ENCODE peak calls at places on chromosomes 1 and 21, in eight cellular contexts. T is NCI-H2227 treated with DMSO at 0.1 percent for 48 hours; L is left ventricle myocardium superior; A is GM04504; M is ELR; K is NCI-H2081; F is activated T-helper 9 cell treated with anti-CD3 and anti-CD28 coated beads, Interleukin-2, amount 50 U/mL, for 16 hours; Z is Caki2. D is an unnamed sample.
A peak's percentile ranks its signal among the peaks of the same experiment; 100 is the strongest.

GRCh38 chr21:38181101-38181500 is 75.7 kb upstream of the KCNJ15 start:
- DNase-seq in M (peak; percentile 18), Z (no peak), T (no peak), L (no peak), A (peak; percentile 56), K (no peak), F (no peak), D (no peak)

GRCh38 chr1:211928222-211928856 is 97.8 kb upstream of the LPGAT1 start:
- DNase-seq in T (no peak), M (no peak), A (no peak), Z (no peak), L (no peak), K (peak; percentile 87), F (no peak), D (no peak)

GRCh38 chr1:88802950-88803349 is 88.4 kb downstream of the GTF2B start:
- DNase-seq in T (no peak), A (peak; percentile 28), F (no peak), K (no peak), M (peak; percentile 74), Z (peak; percentile 22), L (no peak), D (no peak)

GRCh38 chr1:51280321-51281096 is 44.4 kb downstream of the RNF11 start:
- DNase-seq in L (no peak), M (no peak), F (no peak), Z (no peak), T (no peak), K (no peak), A (no peak), D (no peak)

GRCh38 chr1:220013497-220013896 is 32.8 kb downstream of the EPRS1 start:
- DNase-seq in K (no peak), L (no peak), Z (no peak), F (no peak), M (no peak), T (no peak), A (peak; percentile 11), D (no peak)

GRCh38 chr1:115807723-115808122 is 33.2 kb downstream of the NHLH2 start:
- DNase-seq in M (peak; percentile 82), T (peak; percentile 66), F (no peak), A (peak; percentile 37), K (peak; percentile 42), Z (peak; percentile 28), L (no peak), D (no peak)

GRCh38 chr1:172870901-172871606 is 179.7 kb downstream of the TNFSF18 start:
- DNase-seq in T (no peak), Z (peak; percentile 33), F (no peak), L (no peak), M (peak; percentile 67), K (no peak), A (no peak), D (no peak)

GRCh38 chr1:161305872-161306519 is 3.8 kb downstream of the MPZ start:
- DNase-seq in L (peak; percentile 83), M (peak; percentile 12), F (peak; percentile 77), A (no peak), Z (no peak), T (peak; percentile 79), K (peak; percentile 84), D (peak; percentile 80)

GRCh38 chr1:182888736-182889531 is 49.8 kb downstream of the DHX9 start:
- DNase-seq in K (no peak), F (no peak), L (no peak), T (no peak), Z (no peak), M (peak; percentile 18), A (peak; percentile 5), D (no peak)

GRCh38 chr1:79604490-79605198 is 598.1 kb upstream of the ADGRL4 start:
- DNase-seq in L (no peak), Z (no peak), A (no peak), K (no peak), M (no peak), F (no peak), T (no peak), D (no peak)

GRCh38 chr1:53477626-53478025 is 18.4 kb downstream of the DMRTB1 start:
- DNase-seq in T (no peak), A (no peak), K (no peak), L (no peak), Z (no peak), M (no peak), F (no peak), D (no peak)